ENCODE peak calls at places on chromosomes 3 and 15, in four cellular contexts. B, M, G and D are unnamed samples. For H3K4me1, the result is how much of the 10 kb centered on the place peaks cover.

GRCh38 chr3:34012102-34012461 is 213.7 kb downstream of the PDCD6IP start:
- DNase-seq in B (no peak), M (no peak), G (peak), D (no peak)

GRCh38 chr3:100246999-100247398 is 13.8 kb upstream of the TBC1D23 start:
- DNase-seq in B (no peak), M (no peak), G (no peak), D (no peak)

GRCh38 chr3:141231923-141232861 is 567 bp downstream of the PXYLP1 start:
- DNase-seq in B (peak), M (peak), G (peak), D (peak)

GRCh38 chr3:156382458-156383346 is 172.2 kb downstream of the SSR3 start:
- DNase-seq in B (peak), M (peak), G (peak), D (no peak)

GRCh38 chr3:134685881-134686802 is 35.3 kb upstream of the KY start:
- DNase-seq in B (no peak), M (no peak), G (no peak), D (no peak)

GRCh38 chr3:164470471-164470870 is 607.8 kb downstream of the SI start:
- DNase-seq in B (no peak), M (no peak), G (no peak), D (no peak)

GRCh38 chr3:122132949-122133540 is 50.4 kb upstream of the CASR start:
- DNase-seq in B (no peak), M (peak), G (no peak), D (no peak)

GRCh38 chr3:89426060-89426459 is 318.6 kb downstream of the EPHA3 start:
- DNase-seq in B (no peak), M (no peak), G (no peak), D (no peak)

GRCh38 chr3:53255775-53256703 is at the start of gene TKT:
- DNase-seq in B (peak), M (peak), G (peak), D (peak)

GRCh38 chr3:64743166-64743565 is 55.4 kb upstream of the ADAMTS9 start:
- DNase-seq in B (no peak), M (no peak), G (no peak), D (no peak)

GRCh38 chr3:19947549-19948071 is 713 bp downstream of the RAB5A start:
- DNase-seq in B (peak), M (peak), G (peak), D (peak)

GRCh38 chr3:40997711-40998519 is 201.4 kb upstream of the CTNNB1 start:
- DNase-seq in B (no peak), M (no peak), G (no peak), D (no peak)

GRCh38 chr3:24185738-24186384 is 240.8 kb downstream of the NR1D2 start:
- DNase-seq in B (peak), M (peak), G (no peak), D (no peak)

GRCh38 chr3:5145120-5145519 is 23.0 kb downstream of the ARL8B start:
- DNase-seq in B (no peak), M (no peak), G (no peak), D (no peak)

GRCh38 chr3:179541094-179541493 is 21.6 kb upstream of the ACTL6A start:
- DNase-seq in B (no peak), M (no peak), G (peak), D (no peak)

GRCh38 chr3:108130705-108131104 is 39.9 kb upstream of the CD47 start:
- DNase-seq in B (no peak), M (no peak), G (no peak), D (no peak)

GRCh38 chr15:89747708-89748682 is 3.1 kb downstream of the MESP1 start:
- DNase-seq in B (no peak), M (no peak), G (no peak), D (no peak)

GRCh38 chr3:29453278-29453961 is 172.5 kb downstream of the RBMS3 start:
- DNase-seq in B (no peak), M (peak), G (no peak), D (no peak)

GRCh38 chr15:35738370-35738769 is 192.4 kb upstream of the DPH6 start:
- DNase-seq in B (no peak), M (no peak), G (no peak), D (no peak)

GRCh38 chr15:59904450-59904979 is 99.6 kb upstream of the FOXB1 start:
- DNase-seq in B (peak), M (no peak), G (peak), D (no peak)

GRCh38 chr15:44435893-44436667 is 8.7 kb downstream of the CTDSPL2 start:
- DNase-seq in B (no peak), M (no peak), G (no peak), D (no peak)

GRCh38 chr3:183394150-183394549 is 34.3 kb downstream of the MCF2L2 start:
- DNase-seq in B (no peak), M (no peak), G (no peak), D (no peak)

GRCh38 chr3:57959407-57960173 is 48.6 kb upstream of the FLNB start:
- DNase-seq in B (no peak), M (no peak), G (peak), D (no peak)

GRCh38 chr3:139197251-139197650 is 146.6 kb upstream of the MRPS22 start:
- DNase-seq in B (no peak), M (no peak), G (no peak), D (no peak)

GRCh38 chr3:27714692-27715453 is 7.2 kb downstream of the EOMES start:
- DNase-seq in B (peak), M (no peak), G (no peak), D (no peak)

GRCh38 chr3:144662729-144663128 is 691.1 kb downstream of the DIPK2A start:
- DNase-seq in B (no peak), M (no peak), G (no peak), D (no peak)

GRCh38 chr3:72288955-72289707 is 504.2 kb upstream of the PROK2 start:
- DNase-seq in B (peak), M (peak), G (peak), D (no peak)

GRCh38 chr3:111610189-111610588 is 15.0 kb upstream of the ZBED2 start:
- DNase-seq in B (no peak), M (no peak), G (no peak), D (no peak)

GRCh38 chr3:28850186-28850585 is 430.7 kb upstream of the RBMS3 start:
- DNase-seq in B (no peak), M (no peak), G (no peak), D (no peak)

GRCh38 chr3:171718493-171719205 is 91.6 kb downstream of the PLD1 start:
- DNase-seq in B (no peak), M (no peak), G (no peak), D (no peak)

GRCh38 chr15:43287254-43287653 is 20.5 kb upstream of the TGM5 start:
- DNase-seq in B (no peak), M (no peak), G (no peak), D (no peak)

GRCh38 chr3:155070932-155071387 is 9.2 kb upstream of the MME start:
- DNase-seq in B (no peak), M (no peak), G (no peak), D (no peak)

GRCh38 chr3:159855599-159856495 is 132.8 kb upstream of the IL12A start:
- DNase-seq in B (no peak), M (no peak), G (no peak), D (no peak)

GRCh38 chr3:159852821-159853505 is 135.7 kb upstream of the IL12A start:
- DNase-seq in B (peak), M (peak), G (peak), D (peak)

GRCh38 chr3:159852256-159852655 is 136.4 kb upstream of the IL12A start:
- DNase-seq in B (no peak), M (no peak), G (no peak), D (no peak)

GRCh38 chr3:159854500-159855124 is 134.0 kb upstream of the IL12A start:
- DNase-seq in B (peak), M (no peak), G (no peak), D (no peak)

DNA sequence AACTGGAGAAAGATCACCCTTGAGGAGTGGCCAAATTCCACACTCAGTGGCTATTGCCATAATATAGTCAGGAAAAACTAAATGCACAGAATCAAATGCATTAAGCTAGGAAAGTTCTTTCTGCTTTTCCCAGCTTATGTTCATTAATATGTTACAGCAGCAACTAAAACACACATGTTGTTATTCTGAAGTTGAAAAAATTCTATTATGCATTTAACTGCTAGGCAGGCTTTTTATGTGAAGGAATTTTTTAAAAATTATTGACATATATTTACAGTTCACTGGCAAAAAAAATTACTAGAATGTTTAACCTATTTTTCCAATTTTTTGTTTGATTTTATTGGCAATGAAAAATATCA is 135.2 kb upstream of the IL12A start:
- DNase-seq in B (no peak), M (no peak), G (no peak), D (no peak)
- H3K4me3 ChIP-seq in B (peak), M (no peak), G (peak), D (peak)

GRCh38 chr15:32887090-32887489 is 169.3 kb downstream of the GREM1 start:
- DNase-seq in B (no peak), M (no peak), G (no peak), D (no peak)
- H3K27ac ChIP-seq in B (no peak), M (no peak), G (no peak), D (no peak)

GRCh38 chr15:67520976-67521769 is at the start of gene C15orf61:
- DNase-seq in B (peak), M (peak), G (peak), D (peak)
- H3K4me1 ChIP-seq in B (under half), M (under half), G (under half), D (under half)

GRCh38 chr3:192516850-192517249 is 210.5 kb downstream of the FGF12 start:
- DNase-seq in B (no peak), M (no peak), G (no peak), D (no peak)

GRCh38 chr3:192515661-192516040 is 211.7 kb downstream of the FGF12 start:
- DNase-seq in B (no peak), M (no peak), G (no peak), D (no peak)

GRCh38 chr3:192514754-192515660 is 212.3 kb downstream of the FGF12 start:
- DNase-seq in B (peak), M (peak), G (no peak), D (no peak)

GRCh38 chr3:192514081-192514753 is 213.1 kb downstream of the FGF12 start:
- DNase-seq in B (peak), M (peak), G (no peak), D (no peak)
- H3K4me3 ChIP-seq in B (peak), M (peak), G (peak), D (peak)

GRCh38 chr3:95418251-95418650 is 1355.4 kb downstream of the NSUN3 start:
- DNase-seq in B (no peak), M (no peak), G (no peak), D (no peak)
- H3K27ac ChIP-seq in B (no peak), M (no peak), G (no peak), D (no peak)

DNA sequence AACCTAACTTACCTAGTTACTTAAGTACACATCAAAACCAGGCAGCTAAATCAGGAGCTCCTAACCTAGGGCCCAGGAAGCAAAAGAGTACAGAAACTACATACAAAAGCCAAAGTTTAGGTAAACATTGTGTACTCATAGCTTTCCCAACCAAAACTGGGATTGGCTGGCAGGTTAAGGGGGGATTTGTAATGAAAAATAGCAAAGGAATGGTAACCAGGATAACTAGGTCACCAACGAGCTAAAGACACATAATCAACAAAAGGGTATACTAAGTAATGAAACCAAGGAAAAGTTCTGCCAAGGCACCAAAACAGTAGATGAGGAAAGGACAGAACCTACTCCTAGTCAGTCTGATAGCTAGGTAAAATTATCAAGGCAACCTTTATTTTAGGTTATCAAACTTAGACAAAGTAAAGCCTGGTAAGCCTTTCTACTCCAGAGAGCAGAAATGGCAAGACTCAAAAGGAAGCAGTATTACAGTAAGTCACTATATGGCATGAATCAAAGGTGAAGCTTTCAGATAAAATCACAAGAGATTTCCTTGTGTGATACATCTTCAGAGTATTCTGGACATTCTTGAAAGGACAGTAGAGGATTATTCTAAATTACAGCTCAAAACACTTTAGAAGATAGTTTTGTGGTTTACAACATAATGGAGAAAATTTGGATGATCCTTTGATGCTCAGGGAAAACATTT is 10.2 kb downstream of the TRA2B start:
- DNase-seq in B (no peak), M (no peak), G (no peak), D (no peak)
- H3K4me1 ChIP-seq in B (half or more), M (half or more), G (half or more), D (half or more)

GRCh38 chr15:51846066-51846462 is 16.6 kb downstream of the TMOD3 start:
- DNase-seq in B (no peak), M (no peak), G (no peak), D (no peak)

GRCh38 chr15:51848811-51849210 is 19.4 kb downstream of the TMOD3 start:
- DNase-seq in B (no peak), M (no peak), G (no peak), D (no peak)

GRCh38 chr15:51846463-51847230 is 17.2 kb downstream of the TMOD3 start:
- DNase-seq in B (no peak), M (no peak), G (no peak), D (no peak)

GRCh38 chr15:51853987-51854386 is 24.5 kb downstream of the TMOD3 start:
- DNase-seq in B (no peak), M (no peak), G (no peak), D (no peak)

GRCh38 chr15:51849866-51850265 is 20.4 kb downstream of the TMOD3 start:
- DNase-seq in B (no peak), M (no peak), G (no peak), D (no peak)
- H3K4me3 ChIP-seq in B (no peak), M (no peak), G (no peak), D (no peak)